ENCODE peak calls at places on chromosome X, in seven cellular contexts. M is adrenal gland, W is endothelial cell of umbilical vein, T is heart left ventricle, P is tibial nerve, Y is esophagus squamous epithelium, F is right lobe of liver. K is an unnamed sample.
A peak's percentile ranks its signal among the peaks of the same experiment; 100 is the strongest.

GRCh38 chrX:32572644-32573043 is 638.7 kb downstream of the DMD start:
- DNase-seq in P (no peak), M (no peak), F (no peak), Y (no peak), W (no peak), T (no peak), K (no peak)

GRCh38 chrX:23634181-23634580 is 33.1 kb upstream of the PRDX4 start:
- DNase-seq in M (no peak), W (peak; percentile 2), P (no peak), T (no peak), Y (no peak), F (no peak), K (no peak)

GRCh38 chrX:124679199-124679598 is 332.8 kb downstream of the SH2D1A start:
- DNase-seq in W (no peak), T (no peak), P (no peak), Y (no peak), F (no peak), M (no peak), K (no peak)

GRCh38 chrX:101229155-101229554 is 9.6 kb downstream of the DRP2 start:
- DNase-seq in W (no peak), P (no peak), T (no peak), F (no peak), Y (no peak), M (no peak), K (no peak)

GRCh38 chrX:133638285-133638684 is 223.0 kb upstream of the GPC4 start:
- DNase-seq in W (no peak), F (no peak), Y (no peak), T (no peak), P (no peak), M (no peak), K (no peak)

GRCh38 chrX:151082077-151082948 is 94.1 kb upstream of the GPR50 start:
- DNase-seq in W (peak; percentile 42), P (peak; percentile 59), M (peak; percentile 50), T (peak; percentile 38), F (peak; percentile 71), Y (no peak), K (no peak)

GRCh38 chrX:125005863-125006262 is 313.8 kb upstream of the TEX13C start:
- DNase-seq in P (no peak), Y (no peak), W (no peak), M (no peak), T (no peak), F (no peak), K (no peak)

GRCh38 chrX:39869846-39870601 is 227.7 kb downstream of the BCOR start:
- DNase-seq in W (peak; percentile 20), T (no peak), M (no peak), F (no peak), P (no peak), Y (no peak), K (no peak)

GRCh38 chrX:72568406-72569092 is 4.1 kb downstream of the HDAC8 start:
- DNase-seq in P (no peak), W (peak; percentile 64), T (no peak), Y (no peak), M (peak; percentile 62), F (no peak), K (no peak)

GRCh38 chrX:49073641-49074575 is at the start of gene PRAF2:
- DNase-seq in T (peak; percentile 92), M (peak; percentile 93), F (peak; percentile 95), P (peak; percentile 89), W (peak; percentile 91), Y (peak; percentile 60), K (peak; percentile 96)
- TF ChIP-seq POLR2A in T (no peak), M (peak; percentile 47), F (peak; percentile 55), P (no peak), W (peak; percentile 65), Y (peak; percentile 31), K (no peak)

GRCh38 chrX:52353838-52354237 is 15.0 kb upstream of the XAGE2 start:
- DNase-seq in F (no peak), T (no peak), M (no peak), P (no peak), W (no peak), Y (no peak), K (no peak)
- H3K4me3 ChIP-seq in F (no peak overlapping the region), T (no peak overlapping the region), M (no peak overlapping the region), P (no peak overlapping the region), W (no peak overlapping the region), Y (no peak overlapping the region), K (no peak overlapping the region)

GRCh38 chrX:1435241-1435900 is 17.3 kb downstream of the ASMTL start:
- DNase-seq in P (no peak), Y (no peak), T (no peak), F (peak; percentile 52), M (no peak), W (no peak), K (no peak)

GRCh38 chrX:1440506-1440905 is 12.2 kb downstream of the ASMTL start:
- DNase-seq in Y (no peak), F (peak; percentile 8), M (peak; percentile 3), P (no peak), T (no peak), W (no peak), K (peak; percentile 14)

GRCh38 chrX:1433646-1434357 is 18.9 kb downstream of the ASMTL start:
- DNase-seq in P (no peak), Y (no peak), F (peak; percentile 40), T (no peak), W (no peak), M (no peak), K (no peak)

GRCh38 chrX:1430451-1430850 is 22.3 kb downstream of the ASMTL start:
- DNase-seq in T (no peak), M (no peak), Y (no peak), W (no peak), F (no peak), P (no peak), K (no peak)

DNA sequence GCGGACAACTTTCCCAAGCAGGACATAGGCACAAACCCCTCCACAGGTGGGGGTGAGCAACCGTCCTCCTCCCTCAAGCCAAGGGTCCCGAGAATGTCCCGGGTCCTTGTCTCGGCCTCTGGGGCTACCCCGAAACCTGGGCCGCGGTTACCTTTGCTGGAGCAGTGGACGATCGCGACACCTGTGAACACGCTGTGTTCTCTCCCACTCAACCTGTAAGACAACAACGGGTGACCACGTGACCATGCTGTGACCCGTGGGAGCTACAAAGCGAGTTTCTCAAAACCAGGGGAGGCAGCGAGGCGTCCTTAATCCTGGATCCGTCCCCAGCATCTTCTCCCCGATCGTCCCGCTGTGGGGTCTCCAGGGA is 17.9 kb downstream of the ASMTL start:
- DNase-seq in F (no peak), W (no peak), M (no peak), P (no peak), Y (no peak), T (no peak), K (no peak)
- H3K36me3 ChIP-seq in F (no peaks in the 10 kb centered on the region), W (no peaks in the 10 kb centered on the region), M (peaks cover 5% of the 10 kb centered on the region), P (peaks cover 89% of the 10 kb centered on the region), Y (peaks cover 86% of the 10 kb centered on the region), T (peaks cover 43% of the 10 kb centered on the region), K (peaks cover 64% of the 10 kb centered on the region)

DNA sequence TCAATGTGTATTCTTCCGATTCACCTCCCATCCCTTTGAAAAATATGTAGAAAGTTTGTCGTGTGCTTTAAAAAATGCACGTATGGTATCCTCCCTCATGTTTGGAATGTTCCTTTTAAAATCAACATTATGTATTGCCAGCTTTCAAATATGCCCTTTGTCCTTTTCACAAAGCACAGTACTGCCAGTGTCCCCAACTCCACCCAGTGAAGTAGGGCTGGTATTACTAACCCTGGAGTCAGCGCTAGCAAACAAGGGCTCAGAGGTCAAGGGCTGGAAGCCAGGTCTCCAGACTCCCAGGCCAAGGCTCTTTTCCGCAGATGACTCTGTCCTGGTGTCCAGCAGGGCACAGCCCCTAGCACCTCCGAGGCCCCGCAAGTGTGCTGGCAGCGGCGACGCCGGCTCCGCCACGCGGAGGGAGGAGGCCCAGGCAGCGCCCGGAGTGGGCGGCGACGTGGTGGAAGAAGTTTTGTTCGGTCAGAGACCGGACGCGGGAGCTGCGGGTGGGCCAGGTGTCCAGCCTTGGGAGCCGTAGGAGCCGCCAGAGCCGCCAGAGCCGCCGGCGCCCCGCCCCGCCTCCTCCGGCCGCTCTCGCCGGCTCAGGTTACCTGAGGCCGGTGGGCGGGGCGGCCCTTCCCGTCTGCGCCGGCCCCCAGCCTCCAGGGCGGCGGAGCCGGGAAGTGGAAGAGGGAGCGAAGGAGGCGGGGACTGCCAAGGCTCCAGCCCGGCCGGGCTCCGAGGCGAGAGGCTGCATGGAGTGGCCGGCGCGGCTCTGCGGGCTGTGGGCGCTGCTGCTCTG is at the start of gene IL13RA1:
- DNase-seq in W (peak; percentile 86), F (peak; percentile 87), M (peak; percentile 83), T (peak; percentile 77), P (peak; percentile 58), Y (no peak), K (peak; percentile 92)
- TF ChIP-seq POLR2A in W (peak; percentile 50), F (peak; percentile 73), M (peak; percentile 79), T (no peak), P (no peak), Y (no peak), K (no peak)

GRCh38 chrX:52015794-52016193 is 53.2 kb downstream of the MAGED4B start:
- DNase-seq in W (no peak), Y (no peak), F (no peak), M (no peak), T (no peak), P (no peak), K (no peak)
- H3K4me3 ChIP-seq in W (no peak overlapping the region), Y (no peak overlapping the region), F (no peak overlapping the region), M (no peak overlapping the region), T (no peak overlapping the region), P (no peak overlapping the region), K (no peak overlapping the region)

GRCh38 chrX:129934952-129935351 is 29.0 kb downstream of the UTP14A start:
- DNase-seq in T (no peak), W (no peak), Y (no peak), F (no peak), P (no peak), M (no peak), K (no peak)
- H3K36me3 ChIP-seq in T (no peaks in the 10 kb centered on the region), W (no peaks in the 10 kb centered on the region), Y (no peaks in the 10 kb centered on the region), F (no peaks in the 10 kb centered on the region), P (no peaks in the 10 kb centered on the region), M (no peaks in the 10 kb centered on the region), K (no peaks in the 10 kb centered on the region)

DNA sequence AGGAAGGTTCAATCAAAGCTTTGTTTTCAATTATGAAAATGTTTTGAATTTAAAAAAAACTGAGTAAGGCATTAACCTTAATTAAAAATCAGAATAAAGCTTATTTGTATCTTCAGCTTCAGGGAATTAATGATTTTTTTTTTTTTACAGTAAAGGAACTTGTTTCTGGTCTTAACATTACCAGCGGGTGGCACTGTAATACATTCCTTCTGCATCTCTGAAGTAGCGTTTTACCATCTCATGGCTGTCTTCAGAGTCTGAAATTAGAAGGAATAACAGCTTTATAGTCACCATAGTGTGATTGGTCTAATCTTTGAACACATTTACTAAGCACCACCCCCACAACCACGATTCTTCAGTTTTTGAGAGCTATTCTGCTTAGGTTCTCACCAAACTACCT is 102.6 kb downstream of the IL1RAPL2 start:
- DNase-seq in M (no peak), W (no peak), Y (no peak), T (no peak), P (peak; percentile 4), F (no peak), K (no peak)
- TF ChIP-seq POLR2A in M (no peak), W (no peak), Y (no peak), T (no peak), P (no peak), F (no peak), K (no peak)

K was measured in esophagus muscularis mucosa.